ENCODE peak calls at places on chromosomes 13 and 19, in five cellular contexts. R, U, Y, N and L are unnamed samples. For H3K4me1, the result is how much of the 10 kb centered on the place peaks cover.

GRCh38 chr13:26888632-26889031 is 128.0 kb upstream of the GPR12 start:
- DNase-seq in U (no peak), Y (no peak), R (no peak), N (no peak), L (no peak)

GRCh38 chr13:109256866-109257760 is 529.3 kb downstream of the IRS2 start:
- DNase-seq in Y (peak), R (no peak), N (no peak), U (no peak), L (no peak)

GRCh38 chr13:109529964-109530363 is 256.4 kb downstream of the IRS2 start:
- DNase-seq in U (no peak), R (no peak), Y (no peak), N (no peak), L (no peak)

GRCh38 chr19:48445256-48445605 is 552 bp upstream of the GRWD1 start:
- DNase-seq in U (no peak), R (peak), Y (peak), N (no peak), L (peak)

GRCh38 chr19:56639217-56639616 is 3.7 kb upstream of the SMIM17 start:
- DNase-seq in R (no peak), N (no peak), U (no peak), Y (no peak), L (no peak)

GRCh38 chr13:62014299-62014698 is 598.6 kb upstream of the PCDH20 start:
- DNase-seq in R (no peak), U (no peak), Y (no peak), N (no peak), L (no peak)

GRCh38 chr19:16001481-16002312 is 52.9 kb downstream of the OR10H4 start:
- DNase-seq in Y (no peak), U (no peak), N (no peak), R (no peak), L (no peak)

GRCh38 chr13:52833261-52833660 is 15.2 kb downstream of the PCDH8 start:
- DNase-seq in N (no peak), U (no peak), R (no peak), Y (no peak), L (no peak)

GRCh38 chr13:112060899-112061366 is 6.0 kb upstream of the SOX1 start:
- DNase-seq in U (no peak), Y (no peak), R (no peak), N (no peak), L (no peak)

GRCh38 chr19:49809155-49809986 is 3.7 kb downstream of the FUZ start:
- DNase-seq in U (peak), N (no peak), R (peak), Y (peak), L (peak)

GRCh38 chr13:74301200-74302063 is 167.2 kb upstream of the KLF12 start:
- DNase-seq in U (no peak), N (no peak), Y (no peak), R (no peak), L (no peak)

GRCh38 chr13:74306496-74306895 is 172.3 kb upstream of the KLF12 start:
- DNase-seq in R (no peak), N (no peak), Y (no peak), U (no peak), L (no peak)

DNA sequence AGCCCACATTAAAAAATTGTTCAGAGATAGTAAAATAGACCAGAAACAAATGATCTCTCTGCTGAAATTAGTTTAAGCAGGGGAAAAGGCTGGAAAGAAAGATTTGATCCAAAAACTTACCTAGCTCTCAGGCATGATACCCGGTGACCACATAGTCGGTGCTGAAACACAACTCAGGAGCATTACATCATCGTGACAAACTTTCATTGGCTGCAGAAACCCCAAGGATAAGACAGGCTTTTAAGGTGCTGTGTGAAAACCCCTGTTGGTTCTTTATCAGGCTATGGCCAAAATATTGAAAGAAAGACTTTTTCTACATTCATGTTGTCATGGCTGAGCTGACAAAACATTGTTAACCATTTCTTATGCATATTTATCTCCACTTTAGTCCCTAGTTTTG is 171.7 kb upstream of the KLF12 start:
- DNase-seq in R (no peak), Y (no peak), U (no peak), N (no peak), L (no peak)
- TF ChIP-seq CTCF in R (no peak), Y (no peak), U (no peak), N (no peak), L (no peak)

GRCh38 chr19:30390356-30390988 is 18.3 kb downstream of the ZNF536 start:
- DNase-seq in N (no peak), U (no peak), Y (no peak), R (no peak), L (no peak)
- H3K4me1 ChIP-seq in N (under half), U (under half), Y (under half), R (under half), L (half or more)

GRCh38 chr19:32676186-32676894 is 692 bp downstream of the RGS9BP start:
- DNase-seq in N (no peak), U (peak), R (no peak), Y (peak), L (no peak)
- TF ChIP-seq CTCF in N (no peak), U (no peak), R (no peak), Y (no peak), L (no peak)

GRCh38 chr19:2482354-2483038 is 6.6 kb downstream of the GADD45B start:
- DNase-seq in N (no peak), R (no peak), Y (no peak), U (no peak), L (no peak)
- H3K4me1 ChIP-seq in N (under half), R (under half), Y (under half), U (under half), L (under half)

GRCh38 chr19:37551123-37551993 is 43.2 kb downstream of the ZNF571 start:
- DNase-seq in R (no peak), U (no peak), N (no peak), Y (no peak), L (peak)
- TF ChIP-seq CTCF in R (no peak), U (no peak), N (no peak), Y (no peak), L (peak)

DNA sequence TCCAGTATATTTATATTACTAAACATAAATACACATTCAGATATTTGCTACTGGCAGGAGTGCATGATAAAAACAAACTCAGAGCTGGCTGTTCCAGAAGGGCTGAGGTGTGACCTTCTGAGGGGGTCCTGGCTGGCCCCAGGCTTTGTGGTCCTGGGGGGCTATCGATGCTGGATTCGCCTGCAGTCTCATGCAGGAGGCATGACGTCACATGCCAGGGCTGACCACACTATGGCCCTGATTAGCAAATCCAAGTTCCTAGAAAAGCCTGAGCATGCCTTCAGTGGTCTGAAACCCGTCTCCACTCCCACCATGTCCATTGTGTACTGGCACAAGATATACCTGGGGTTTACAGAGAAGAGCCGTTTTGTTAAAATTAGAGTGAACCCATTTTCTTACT is 97.9 kb downstream of the KL start:
- DNase-seq in R (no peak), U (no peak), N (no peak), Y (no peak), L (no peak)
- H3K4me1 ChIP-seq in R (under half), U (under half), N (under half), Y (under half), L (under half)

GRCh38 chr19:33634361-33635091 is 12.8 kb downstream of the CHST8 start:
- DNase-seq in U (no peak), N (no peak), Y (no peak), R (no peak), L (no peak)
- TF ChIP-seq CTCF in U (no peak), N (no peak), Y (no peak), R (no peak), L (no peak)

DNA sequence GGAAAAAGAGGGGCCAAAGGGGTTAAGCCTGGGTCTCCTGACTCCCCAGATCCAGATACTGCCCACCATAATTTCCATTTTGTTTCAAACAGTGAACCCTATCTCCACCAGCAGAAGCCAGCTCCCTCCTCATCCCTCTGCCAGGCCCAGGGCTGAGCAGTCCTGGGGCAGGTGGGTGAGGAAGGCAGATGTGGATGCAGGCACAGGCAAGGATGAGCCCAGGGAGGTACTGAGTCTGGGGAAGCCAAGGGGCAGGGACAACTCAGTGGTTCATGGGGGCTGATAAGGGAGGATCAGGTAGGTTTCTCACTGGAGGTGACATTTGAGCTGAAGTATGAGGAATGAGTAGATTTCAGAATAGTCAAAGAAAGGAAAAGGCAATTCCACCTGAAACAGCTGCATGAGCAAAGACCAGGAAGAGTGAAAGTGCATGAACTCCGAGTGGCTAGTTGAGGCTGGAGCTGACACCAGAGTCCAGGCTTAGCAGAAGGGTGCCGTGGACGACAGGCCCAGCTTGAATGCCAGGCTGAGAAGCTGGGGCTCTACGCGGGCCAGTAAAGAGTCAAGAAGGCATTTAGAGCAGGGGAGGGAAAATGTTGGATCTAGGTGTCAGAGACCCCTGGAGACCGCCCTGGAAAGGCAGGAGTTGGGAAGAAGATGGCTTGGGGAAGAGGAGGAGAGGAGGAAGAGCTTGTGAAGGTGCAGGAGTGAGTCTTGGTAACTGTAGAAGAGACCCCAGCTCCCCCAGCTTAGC is 10.3 kb downstream of the CIC start:
- DNase-seq in R (no peak), Y (peak), N (no peak), U (no peak), L (no peak)
- H3K4me1 ChIP-seq in R (under half), Y (under half), N (half or more), U (half or more), L (under half)